ENCODE peak calls at places on chromosome 16, in six cellular contexts. Z is tibial nerve, V is endodermal cell, Q is A549, U is OCI-LY7, C is PC-3. X is an unnamed sample.

GRCh38 chr16:31351246-31351936 is 3.6 kb upstream of the ITGAX start:
- DNase-seq in Z (no peak), V (no peak), Q (no peak), U (no peak), C (no peak), X (no peak)

GRCh38 chr16:19837331-19837943 is 47.2 kb downstream of the GPRC5B start:
- DNase-seq in Z (no peak), V (no peak), Q (no peak), U (no peak), C (no peak), X (no peak)

GRCh38 chr16:71564377-71564967 is 12.4 kb downstream of the TAT start:
- DNase-seq in Z (peak; percentile 85), V (no peak), Q (no peak), U (no peak), C (peak; percentile 2), X (no peak)

GRCh38 chr16:30949655-30950515 is 1.0 kb downstream of the ORAI3 start:
- DNase-seq in Z (peak; percentile 87), V (peak; percentile 90), Q (peak; percentile 84), U (peak; percentile 57), C (peak; percentile 20), X (peak; percentile 80)

GRCh38 chr16:84618428-84619102 is 687 bp upstream of the COTL1 start:
- DNase-seq in Z (no peak), V (peak; percentile 93), Q (peak; percentile 96), U (no peak), C (peak; percentile 97), X (peak; percentile 59)

GRCh38 chr16:12006637-12007036 is 30.1 kb downstream of the SNX29 start:
- DNase-seq in Z (no peak), V (no peak), Q (no peak), U (no peak), C (no peak), X (no peak)

GRCh38 chr16:61324044-61324443 is 712.2 kb downstream of the CDH8 start:
- DNase-seq in Z (no peak), V (no peak), Q (no peak), U (no peak), C (no peak), X (no peak)

GRCh38 chr16:21172650-21173049 is 14.2 kb downstream of the LDAF1 start:
- DNase-seq in Z (no peak), V (no peak), Q (no peak), U (no peak), C (no peak), X (no peak)

GRCh38 chr16:2206780-2207433 is 1.7 kb downstream of the MLST8 start:
- DNase-seq in Z (no peak), V (no peak), Q (no peak), U (no peak), C (no peak), X (no peak)

GRCh38 chr16:70391881-70392481 is 45.3 kb downstream of the DDX19A start:
- DNase-seq in Z (peak; percentile 60), V (no peak), Q (peak; percentile 28), U (no peak), C (peak; percentile 67), X (peak; percentile 67)

GRCh38 chr16:58098207-58099096 is 30.7 kb downstream of the CFAP20 start:
- DNase-seq in Z (no peak), V (no peak), Q (peak; percentile 21), U (no peak), C (peak; percentile 35), X (no peak)

GRCh38 chr16:74577882-74578366 is 29.0 kb downstream of the GLG1 start:
- DNase-seq in Z (no peak), V (no peak), Q (no peak), U (no peak), C (peak; percentile 75), X (no peak)

GRCh38 chr16:11510178-11510973 is 76.3 kb downstream of the LITAF start:
- DNase-seq in Z (no peak), V (no peak), Q (no peak), U (no peak), C (no peak), X (no peak)

GRCh38 chr16:25823891-25824290 is 132.1 kb downstream of the HS3ST4 start:
- DNase-seq in Z (no peak), V (no peak), Q (no peak), U (no peak), C (no peak), X (no peak)

GRCh38 chr16:89613101-89613953 is at the start of gene DPEP1:
- DNase-seq in Z (no peak), V (peak; percentile 70), Q (no peak), U (no peak), C (no peak), X (no peak)

GRCh38 chr16:12829096-12829888 is 25.6 kb upstream of the CPPED1 start:
- DNase-seq in Z (no peak), V (no peak), Q (no peak), U (no peak), C (no peak), X (no peak)

GRCh38 chr16:27174798-27175197 is 28.5 kb upstream of the KDM8 start:
- DNase-seq in Z (no peak), V (no peak), Q (peak; percentile 78), U (no peak), C (peak; percentile 75), X (no peak)

GRCh38 chr16:58661199-58661830 is 23.3 kb downstream of the SLC38A7 start:
- DNase-seq in Z (peak; percentile 24), V (peak; percentile 81), Q (peak; percentile 87), U (peak; percentile 71), C (peak; percentile 85), X (peak; percentile 38)

GRCh38 chr16:30758988-30759461 is 2.8 kb downstream of the CFAP119 start:
- DNase-seq in Z (no peak), V (no peak), Q (no peak), U (peak; percentile 42), C (no peak), X (no peak)

GRCh38 chr16:17557480-17557879 is 86.7 kb upstream of the XYLT1 start:
- DNase-seq in Z (no peak), V (no peak), Q (no peak), U (no peak), C (no peak), X (no peak)

GRCh38 chr16:71917900-71918299 is 22.6 kb downstream of the IST1 start:
- DNase-seq in Z (no peak), V (no peak), Q (no peak), U (no peak), C (no peak), X (no peak)

GRCh38 chr16:67514382-67514828 is 14.2 kb upstream of the RIPOR1 start:
- DNase-seq in Z (peak; percentile 90), V (peak; percentile 88), Q (peak; percentile 89), U (peak; percentile 95), C (peak; percentile 85), X (peak; percentile 85)

GRCh38 chr16:52496051-52496876 is 50.7 kb downstream of the TOX3 start:
- DNase-seq in Z (no peak), V (no peak), Q (no peak), U (no peak), C (no peak), X (no peak)

GRCh38 chr16:28180660-28181556 is 30.9 kb downstream of the XPO6 start:
- DNase-seq in Z (no peak), V (no peak), Q (no peak), U (no peak), C (no peak), X (no peak)

GRCh38 chr16:68083861-68084503 is 1.2 kb upstream of the NFATC3 start:
- DNase-seq in Z (no peak), V (no peak), Q (peak; percentile 23), U (no peak), C (no peak), X (no peak)

GRCh38 chr16:9153502-9153864 is 62.0 kb downstream of the HAPSTR1 start:
- DNase-seq in Z (no peak), V (no peak), Q (no peak), U (no peak), C (no peak), X (no peak)

GRCh38 chr16:9155876-9156275 is 64.4 kb downstream of the HAPSTR1 start:
- DNase-seq in Z (no peak), V (no peak), Q (no peak), U (no peak), C (no peak), X (no peak)

GRCh38 chr16:9152649-9153501 is 61.4 kb downstream of the HAPSTR1 start:
- DNase-seq in Z (no peak), V (no peak), Q (no peak), U (no peak), C (no peak), X (no peak)

GRCh38 chr16:9151597-9151996 is 60.2 kb downstream of the HAPSTR1 start:
- DNase-seq in Z (no peak), V (no peak), Q (no peak), U (peak; percentile 61), C (no peak), X (no peak)

GRCh38 chr16:9154576-9155410 is 63.3 kb downstream of the HAPSTR1 start:
- DNase-seq in Z (no peak), V (no peak), Q (no peak), U (no peak), C (no peak), X (no peak)
- H3K4me3 ChIP-seq in Z (no peak overlapping the region), V (no peak overlapping the region), Q (no peak overlapping the region), U (no peak overlapping the region), C (no peak overlapping the region), X (no peak overlapping the region)

GRCh38 chr16:66444049-66444481 is 17.0 kb downstream of the BEAN1 start:
- DNase-seq in Z (no peak), V (peak; percentile 68), Q (peak; percentile 26), U (no peak), C (no peak), X (no peak)
- TF ChIP-seq CTCF in Z (no peak), V (peak; percentile 68), Q (no peak), U (no peak), C (peak; percentile 20), X (no peak)

DNA sequence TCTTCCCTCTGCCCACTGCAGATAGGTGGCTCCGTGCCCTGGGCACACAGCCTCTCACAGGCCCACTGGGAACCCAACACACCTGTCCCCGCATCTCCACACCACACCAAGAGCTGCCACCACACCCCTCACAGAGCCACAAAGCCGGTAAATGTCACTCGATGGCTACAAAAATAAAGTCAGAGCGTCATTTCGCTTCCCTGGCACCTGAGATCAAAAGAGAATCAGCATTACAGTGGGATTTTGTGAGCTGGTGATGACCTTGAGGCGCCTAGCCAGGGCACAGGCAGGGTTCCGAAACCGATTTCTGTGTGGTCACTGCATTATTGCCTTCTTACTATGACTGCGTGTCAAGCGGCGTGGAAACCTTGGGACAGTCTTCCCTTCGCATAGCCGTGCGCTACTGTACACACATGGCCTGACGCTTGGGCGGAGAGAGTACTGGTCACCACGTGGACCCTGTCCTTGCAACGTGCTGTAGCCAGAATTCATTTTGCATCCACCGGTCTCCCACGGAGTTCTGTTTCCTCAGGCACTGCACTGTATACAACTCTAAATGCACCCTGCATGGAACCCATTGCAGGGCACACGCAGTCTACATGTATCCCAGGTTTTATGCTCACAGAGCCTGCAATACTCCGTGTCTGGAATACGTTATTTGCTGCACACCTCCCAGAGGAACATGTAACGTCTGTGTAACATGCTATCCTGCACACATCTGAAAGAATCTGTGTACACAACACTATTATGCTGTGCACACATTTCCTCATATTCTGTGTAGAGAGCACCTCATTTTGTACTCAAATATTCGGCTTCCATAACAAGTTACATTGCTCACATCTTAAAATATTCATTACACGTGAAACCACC is 5.8 kb upstream of the FOXF1 start:
- DNase-seq in Z (no peak), V (no peak), Q (no peak), U (no peak), C (no peak), X (no peak)
- H3K4me1 ChIP-seq in Z (no peaks in the 10 kb centered on the region), V (no peaks in the 10 kb centered on the region), Q (peaks cover 12% of the 10 kb centered on the region), U (no peaks in the 10 kb centered on the region), C (no peaks in the 10 kb centered on the region), X (peaks cover 23% of the 10 kb centered on the region)

DNA sequence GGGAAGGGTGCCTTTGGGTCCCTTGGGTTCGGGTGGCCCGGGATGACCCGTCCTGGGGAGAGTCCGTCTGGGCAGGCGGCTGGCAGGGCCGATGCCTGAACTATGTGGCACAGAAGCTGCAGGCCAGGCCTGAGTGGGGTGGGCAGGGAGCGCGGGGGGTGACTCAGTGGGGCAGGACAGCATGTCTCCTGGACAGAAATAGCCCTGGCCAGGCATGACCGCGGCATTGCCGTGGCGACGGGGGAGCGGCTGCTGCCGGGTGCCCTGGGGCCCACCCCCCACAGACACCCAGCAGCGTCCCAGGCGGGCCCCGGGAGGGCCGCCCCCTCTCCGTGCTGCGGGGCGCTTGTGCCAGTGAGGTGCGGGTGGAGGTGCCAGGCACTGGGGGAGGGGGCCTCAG is 1.8 kb upstream of the C1QTNF8 start:
- DNase-seq in Z (no peak), V (no peak), Q (no peak), U (no peak), C (no peak), X (no peak)
- H3K4me3 ChIP-seq in Z (no peak overlapping the region), V (no peak overlapping the region), Q (no peak overlapping the region), U (no peak overlapping the region), C (no peak overlapping the region), X (no peak overlapping the region)